ENCODE peak calls at places on chromosomes 5 and 9, in five cellular contexts. Y, X, M, K and D are unnamed samples.

GRCh38 chr9:105413486-105414068 is 34.3 kb upstream of the FSD1L start:
- DNase-seq in Y (peak; percentile 58), X (no peak), M (peak; percentile 47), K (no peak), D (no peak)

GRCh38 chr5:132463808-132464154 is 26.8 kb downstream of the IRF1 start:
- DNase-seq in Y (no peak), X (no peak), M (no peak), K (no peak), D (no peak)

GRCh38 chr5:97923496-97923895 is 740.4 kb upstream of the RIOK2 start:
- DNase-seq in Y (no peak), X (no peak), M (no peak), K (no peak), D (no peak)

GRCh38 chr9:123642291-123643278 is 286.6 kb downstream of the CRB2 start:
- DNase-seq in Y (no peak), X (no peak), M (peak; percentile 72), K (no peak), D (no peak)

GRCh38 chr5:123206618-123207320 is 117.7 kb downstream of the PRDM6 start:
- DNase-seq in Y (no peak), X (no peak), M (no peak), K (no peak), D (no peak)

GRCh38 chr9:124213396-124213795 is 44.4 kb upstream of the NEK6 start:
- DNase-seq in Y (no peak), X (no peak), M (no peak), K (no peak), D (no peak)

GRCh38 chr5:41517909-41518308 is 7.5 kb upstream of the PLCXD3 start:
- DNase-seq in Y (no peak), X (no peak), M (no peak), K (no peak), D (no peak)

GRCh38 chr5:134917070-134917831 is 12.3 kb downstream of the PCBD2 start:
- DNase-seq in Y (no peak), X (no peak), M (peak; percentile 18), K (peak; percentile 29), D (no peak)

GRCh38 chr5:56852228-56853000 is 37.1 kb downstream of the MAP3K1 start:
- DNase-seq in Y (no peak), X (no peak), M (no peak), K (no peak), D (no peak)

GRCh38 chr5:178454821-178455479 is 135.2 kb downstream of the COL23A1 start:
- DNase-seq in Y (no peak), X (no peak), M (no peak), K (no peak), D (no peak)

GRCh38 chr9:131999692-132000551 is 79.7 kb downstream of the MED27 start:
- DNase-seq in Y (no peak), X (peak; percentile 36), M (no peak), K (peak; percentile 15), D (no peak)

GRCh38 chr9:73719660-73720059 is 568.0 kb downstream of the ANXA1 start:
- DNase-seq in Y (no peak), X (no peak), M (no peak), K (no peak), D (no peak)

GRCh38 chr9:105299190-105299854 is 54.9 kb downstream of the SLC44A1 start:
- DNase-seq in Y (peak; percentile 84), X (no peak), M (peak; percentile 26), K (peak; percentile 13), D (no peak)

GRCh38 chr5:27038476-27038875 is at the start of gene CDH9:
- DNase-seq in Y (peak; percentile 6), X (no peak), M (no peak), K (no peak), D (no peak)

GRCh38 chr5:155480731-155481131 is 467.2 kb downstream of the KIF4B start:
- DNase-seq in Y (no peak), X (no peak), M (no peak), K (no peak), D (no peak)

GRCh38 chr9:19320495-19320894 is 59.5 kb downstream of the RPS6 start:
- DNase-seq in Y (no peak), X (no peak), M (no peak), K (no peak), D (no peak)

GRCh38 chr5:139245637-139246335 is 47.6 kb upstream of the SIL1 start:
- DNase-seq in Y (no peak), X (no peak), M (no peak), K (no peak), D (no peak)

GRCh38 chr9:12640866-12641636 is 52.1 kb upstream of the TYRP1 start:
- DNase-seq in Y (no peak), X (no peak), M (no peak), K (no peak), D (no peak)

GRCh38 chr9:36864491-36865410 is 169.3 kb downstream of the PAX5 start:
- DNase-seq in Y (no peak), X (no peak), M (no peak), K (no peak), D (no peak)

GRCh38 chr5:65808261-65808741 is 86.3 kb downstream of the NLN start:
- DNase-seq in Y (no peak), X (no peak), M (no peak), K (no peak), D (no peak)

GRCh38 chr9:132372177-132373095 is 17.6 kb upstream of the SETX start:
- DNase-seq in Y (peak; percentile 29), X (no peak), M (no peak), K (no peak), D (no peak)

GRCh38 chr5:173645437-173645807 is 29.0 kb upstream of the BOD1 start:
- DNase-seq in Y (no peak), X (no peak), M (peak; percentile 30), K (no peak), D (peak; percentile 23)

DNA sequence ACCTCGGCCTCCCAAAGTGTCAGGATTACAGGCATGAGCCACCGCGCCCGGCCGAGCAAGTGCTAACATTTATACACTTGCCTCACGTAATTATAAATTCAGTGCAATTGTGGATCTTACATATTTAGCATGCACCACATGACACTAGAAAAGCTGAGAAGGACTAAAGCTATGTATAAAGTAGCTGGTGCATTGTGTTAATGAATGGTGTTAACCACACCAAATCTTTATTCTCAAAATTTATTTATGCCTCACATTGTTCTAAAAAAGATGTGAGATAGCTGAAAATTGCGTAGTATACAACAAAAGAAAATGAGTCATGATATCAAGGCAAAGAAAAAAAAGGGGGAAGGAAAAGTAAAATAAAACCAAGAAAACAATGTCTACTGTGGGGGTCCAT is 54.8 kb downstream of the GDA start:
- DNase-seq in Y (no peak), X (no peak), M (no peak), K (no peak), D (no peak)
- TF ChIP-seq HDAC2 in Y (no peak), X (no peak), M (no peak), K (no peak), D (no peak)

DNA sequence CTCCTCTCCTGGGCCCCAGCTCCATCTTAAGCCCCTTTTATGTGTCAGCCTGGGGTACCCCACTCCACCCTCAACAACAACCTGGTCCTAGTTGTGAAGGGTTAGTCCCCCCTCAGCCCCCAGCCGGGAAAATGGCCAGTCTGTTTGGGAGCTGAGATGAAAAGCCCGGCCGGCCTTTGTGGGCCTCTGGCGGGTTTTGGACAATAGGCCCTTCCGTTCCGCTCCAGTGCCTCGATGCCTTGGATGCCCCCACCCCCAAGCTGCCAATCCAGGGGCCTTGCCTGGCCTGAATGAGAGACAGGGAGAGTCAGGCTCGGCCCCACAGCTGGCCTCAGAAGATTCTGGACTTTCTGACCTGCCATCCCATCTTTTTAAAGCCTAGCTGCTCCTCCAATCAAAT is 9.2 kb downstream of the CNTFR start:
- DNase-seq in Y (no peak), X (no peak), M (no peak), K (no peak), D (no peak)
- TF ChIP-seq HDAC2 in Y (no peak), X (no peak), M (no peak), K (no peak), D (no peak)

GRCh38 chr5:127702434-127702833 is 757 bp upstream of the CCDC192 start:
- DNase-seq in Y (no peak), X (no peak), M (no peak), K (no peak), D (no peak)

GRCh38 chr5:127702913-127703575 is at the start of gene CCDC192:
- DNase-seq in Y (no peak), X (no peak), M (no peak), K (no peak), D (no peak)

GRCh38 chr5:127707209-127707608 is 4.0 kb downstream of the CCDC192 start:
- DNase-seq in Y (no peak), X (no peak), M (no peak), K (no peak), D (no peak)

GRCh38 chr5:127706691-127707090 is 3.5 kb downstream of the CCDC192 start:
- DNase-seq in Y (no peak), X (no peak), M (no peak), K (no peak), D (no peak)

DNA sequence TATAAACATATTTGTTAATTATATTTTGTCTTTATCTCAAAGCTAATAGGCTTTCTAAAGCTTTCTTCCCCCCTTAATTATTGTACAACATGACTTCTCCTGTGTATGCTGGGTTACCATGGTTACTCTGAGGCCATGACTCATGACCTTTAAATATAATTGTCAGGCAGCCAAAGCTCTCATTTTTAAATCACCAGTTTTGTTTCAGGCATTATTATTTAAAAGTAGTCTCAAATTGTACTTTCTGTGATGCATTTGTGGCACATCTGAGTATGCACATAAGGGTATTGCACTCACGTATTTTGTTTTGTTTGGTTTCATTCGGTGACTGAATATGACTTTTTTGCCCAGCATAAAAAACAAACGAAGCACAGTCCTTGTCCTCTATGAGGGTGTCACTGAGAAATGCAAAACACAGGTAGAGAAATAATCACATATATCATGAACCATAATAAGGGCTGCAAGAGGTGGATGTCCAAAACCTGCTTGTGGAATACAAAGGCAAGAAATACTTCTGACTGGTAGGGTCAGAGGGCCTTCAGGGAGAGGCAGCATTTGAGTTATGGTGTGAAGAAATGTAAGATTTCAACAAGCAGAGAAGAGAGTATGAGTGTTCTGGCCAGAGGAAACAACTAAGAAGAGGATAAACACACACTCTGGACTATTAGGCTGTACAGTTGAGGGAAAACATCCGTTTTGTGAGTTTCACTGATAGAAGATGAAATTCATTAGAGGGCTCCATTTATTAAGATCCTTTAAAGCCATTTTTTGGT is 2.1 kb downstream of the CCDC192 start:
- DNase-seq in Y (peak; percentile 64), X (no peak), M (no peak), K (peak; percentile 17), D (no peak)
- TF ChIP-seq HDAC2 in Y (no peak), X (no peak), M (no peak), K (no peak), D (no peak)

GRCh38 chr5:169063269-169063919 is 237.5 kb downstream of the SLIT3 start:
- DNase-seq in Y (no peak), X (no peak), M (no peak), K (no peak), D (no peak)

GRCh38 chr5:169064093-169064492 is 236.8 kb downstream of the SLIT3 start:
- DNase-seq in Y (peak; percentile 26), X (no peak), M (no peak), K (no peak), D (no peak)

GRCh38 chr5:169067641-169068316 is 233.2 kb downstream of the SLIT3 start:
- DNase-seq in Y (no peak), X (no peak), M (no peak), K (no peak), D (no peak)

GRCh38 chr5:169070413-169070812 is 230.5 kb downstream of the SLIT3 start:
- DNase-seq in Y (peak; percentile 25), X (no peak), M (no peak), K (no peak), D (no peak)

DNA sequence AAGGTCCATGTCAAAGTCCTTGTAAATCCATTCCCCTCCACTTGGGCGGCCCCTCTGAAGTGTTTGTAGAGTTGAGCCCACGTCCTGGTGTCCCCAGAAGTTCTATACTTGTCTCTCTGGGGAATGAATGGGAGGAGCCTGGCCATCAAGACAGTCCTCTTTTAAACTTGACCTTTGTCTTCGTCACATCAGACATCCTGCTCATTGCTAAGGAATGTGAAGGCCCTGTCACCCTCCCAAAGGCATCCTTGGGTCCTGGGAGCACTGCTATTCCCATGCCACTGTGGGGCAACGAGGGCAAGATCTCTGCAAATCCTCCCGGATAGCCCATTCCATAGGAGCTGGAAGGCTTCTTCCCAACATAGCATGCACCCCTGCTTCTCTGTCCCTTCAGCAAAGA is 235.5 kb downstream of the SLIT3 start:
- DNase-seq in Y (peak; percentile 53), X (no peak), M (no peak), K (no peak), D (no peak)
- TF ChIP-seq HDAC2 in Y (no peak), X (no peak), M (no peak), K (no peak), D (no peak)